ENCODE peak calls at places on chromosomes 7 and 10, in four cellular contexts. Y is K562, B is GM12878, W is HepG2. V is an unnamed sample.

GRCh38 chr10:121722665-121723064 is 124.4 kb upstream of the FGFR2 start:
- DNase-seq in Y (no peak), B (no peak), W (no peak), V (no peak)

GRCh38 chr10:5500910-5501309 is 1.5 kb upstream of the CALML5 start:
- DNase-seq in Y (no peak), B (no peak), W (no peak), V (no peak)

GRCh38 chr7:75650671-75651070 is 88.1 kb downstream of the HIP1 start:
- DNase-seq in Y (no peak), B (no peak), W (no peak), V (no peak)

GRCh38 chr7:84502222-84502621 is 307.6 kb upstream of the SEMA3A start:
- DNase-seq in Y (no peak), B (no peak), W (no peak), V (no peak)

GRCh38 chr7:149569025-149569725 is 71.6 kb upstream of the ZNF746 start:
- DNase-seq in Y (no peak), B (no peak), W (no peak), V (no peak)

GRCh38 chr10:60992661-60993060 is 48.7 kb upstream of the RHOBTB1 start:
- DNase-seq in Y (no peak), B (no peak), W (no peak), V (no peak)

GRCh38 chr7:85829817-85830432 is 643.1 kb upstream of the SEMA3D start:
- DNase-seq in Y (no peak), B (no peak), W (no peak), V (no peak)

GRCh38 chr7:66921918-66922486 is 977 bp downstream of the TMEM248 start:
- DNase-seq in Y (peak), B (peak), W (peak), V (no peak)

GRCh38 chr7:29237483-29237882 is 42.9 kb downstream of the CHN2 start:
- DNase-seq in Y (no peak), B (no peak), W (peak), V (no peak)

GRCh38 chr7:66281678-66282593 is 76.8 kb downstream of the TPST1 start:
- DNase-seq in Y (peak), B (no peak), W (peak), V (no peak)

GRCh38 chr10:1559731-1560130 is 177.6 kb downstream of the ADARB2 start:
- DNase-seq in Y (no peak), B (no peak), W (no peak), V (no peak)

GRCh38 chr7:148264933-148265557 is 325.5 kb upstream of the C7orf33 start:
- DNase-seq in Y (peak), B (no peak), W (peak), V (peak)

GRCh38 chr7:2399848-2400587 is 3.4 kb upstream of the CHST12 start:
- DNase-seq in Y (peak), B (no peak), W (peak), V (no peak)

GRCh38 chr10:43395571-43396060 is 13.4 kb downstream of the HNRNPF start:
- DNase-seq in Y (peak), B (no peak), W (no peak), V (no peak)

GRCh38 chr10:130809761-130810515 is 501.6 kb downstream of the TCERG1L start:
- DNase-seq in Y (no peak), B (no peak), W (no peak), V (no peak)

GRCh38 chr10:79928028-79928583 is 20.8 kb downstream of the SFTPD start:
- DNase-seq in Y (peak), B (no peak), W (no peak), V (no peak)

GRCh38 chr10:79926037-79926436 is 22.9 kb downstream of the SFTPD start:
- DNase-seq in Y (no peak), B (no peak), W (no peak), V (no peak)

GRCh38 chr10:79925614-79926013 is 23.3 kb downstream of the SFTPD start:
- DNase-seq in Y (no peak), B (no peak), W (no peak), V (no peak)

GRCh38 chr10:79929409-79929904 is 19.4 kb downstream of the SFTPD start:
- DNase-seq in Y (peak), B (no peak), W (peak), V (peak)

GRCh38 chr10:79927111-79927828 is 21.6 kb downstream of the SFTPD start:
- DNase-seq in Y (no peak), B (no peak), W (peak), V (no peak)
- TF ChIP-seq NR2C2 in Y (no peak), B (no peak), W (peak), V (no peak)

GRCh38 chr10:12130237-12130872 is 878 bp downstream of the SEC61A2 start:
- DNase-seq in Y (peak), B (peak), W (peak), V (peak)
- TF ChIP-seq NR2C2 in Y (no peak), B (no peak), W (no peak), V (no peak)

GRCh38 chr7:139768249-139768824 is 9.5 kb downstream of the HIPK2 start:
- DNase-seq in Y (no peak), B (no peak), W (no peak), V (no peak)

GRCh38 chr7:139772115-139772514 is 5.7 kb downstream of the HIPK2 start:
- DNase-seq in Y (no peak), B (no peak), W (peak), V (no peak)

GRCh38 chr7:139767561-139767982 is 10.2 kb downstream of the HIPK2 start:
- DNase-seq in Y (no peak), B (peak), W (no peak), V (no peak)

GRCh38 chr7:139771001-139771956 is 6.5 kb downstream of the HIPK2 start:
- DNase-seq in Y (no peak), B (no peak), W (no peak), V (no peak)

DNA sequence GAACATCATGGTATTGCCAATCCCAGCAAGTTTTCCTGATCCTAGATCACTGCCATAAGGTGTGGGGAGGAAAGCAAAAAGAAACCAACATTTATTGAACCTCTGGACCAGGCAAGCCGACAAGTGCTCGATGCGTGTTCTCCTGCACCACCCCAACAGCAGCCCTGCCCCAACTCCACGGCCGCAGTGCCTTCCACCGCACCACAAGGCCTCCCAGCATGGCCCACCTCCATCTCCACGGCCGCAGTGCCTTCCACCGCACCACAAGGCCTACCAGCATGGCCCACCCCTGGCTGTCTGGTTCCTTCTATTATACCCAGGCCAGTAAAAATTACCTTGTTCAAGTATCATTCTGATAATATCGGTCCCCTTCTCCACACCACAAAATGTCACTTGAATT is 8.7 kb downstream of the HIPK2 start:
- DNase-seq in Y (no peak), B (no peak), W (no peak), V (no peak)
- TF ChIP-seq NR2C2 in Y (no peak), B (no peak), W (no peak), V (no peak)

DNA sequence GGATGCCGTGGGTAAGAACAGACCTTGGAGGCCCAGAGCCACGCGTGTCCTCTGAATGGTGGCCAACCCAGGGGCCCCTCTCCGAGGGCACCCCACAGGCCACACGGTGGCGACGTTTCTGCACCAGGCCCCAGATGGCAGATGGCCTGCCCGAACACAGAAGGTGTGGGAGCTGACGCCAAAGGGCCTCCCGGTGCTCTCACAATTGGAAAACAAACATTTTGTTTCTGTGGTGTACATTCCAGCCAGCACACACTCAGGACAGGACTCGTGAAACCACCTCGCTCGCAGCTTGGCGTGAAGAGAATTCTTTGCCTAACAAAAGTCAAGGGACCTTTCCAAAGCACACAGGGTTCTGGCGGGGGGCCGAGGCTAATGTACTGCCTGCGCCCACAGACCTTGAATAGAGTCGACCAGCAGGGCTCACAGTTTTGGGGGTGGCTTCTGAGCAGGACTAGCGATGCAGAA is 112.1 kb downstream of the FAM53B start:
- DNase-seq in Y (no peak), B (no peak), W (peak), V (peak)
- TF ChIP-seq NR2C2 in Y (no peak), B (no peak), W (no peak), V (no peak)

GRCh38 chr10:93420091-93420490 is 62.0 kb downstream of the MYOF start:
- DNase-seq in Y (no peak), B (no peak), W (no peak), V (no peak)
- TF ChIP-seq NR2C2 in Y (no peak), B (no peak), W (no peak), V (no peak)

GRCh38 chr10:112755446-112756117 is 194.5 kb upstream of the TCF7L2 start:
- DNase-seq in Y (peak), B (no peak), W (peak), V (no peak)

GRCh38 chr10:112758961-112759360 is 191.1 kb upstream of the TCF7L2 start:
- DNase-seq in Y (no peak), B (no peak), W (no peak), V (no peak)

GRCh38 chr10:112754001-112754411 is 196.0 kb upstream of the TCF7L2 start:
- DNase-seq in Y (no peak), B (no peak), W (no peak), V (no peak)

GRCh38 chr10:112759519-112759918 is 190.5 kb upstream of the TCF7L2 start:
- DNase-seq in Y (no peak), B (no peak), W (no peak), V (no peak)

GRCh38 chr10:112756118-112756512 is 193.9 kb upstream of the TCF7L2 start:
- DNase-seq in Y (no peak), B (no peak), W (no peak), V (no peak)
- TF ChIP-seq NR2C2 in Y (no peak), B (no peak), W (no peak), V (no peak)

GRCh38 chr10:27153855-27154198 is 357 bp downstream of the YME1L1 start:
- DNase-seq in Y (peak), B (no peak), W (peak), V (no peak)
- TF ChIP-seq NR2C2 in Y (no peak), B (no peak), W (no peak), V (no peak)

GRCh38 chr10:48731654-48732053 is 47.0 kb downstream of the WDFY4 start:
- DNase-seq in Y (no peak), B (no peak), W (no peak), V (no peak)
- TF ChIP-seq NR2C2 in Y (no peak), B (no peak), W (no peak), V (no peak)

GRCh38 chr7:158018971-158019645 is 568.5 kb downstream of the PTPRN2 start:
- DNase-seq in Y (no peak), B (no peak), W (no peak), V (no peak)

GRCh38 chr7:158019726-158020705 is 567.6 kb downstream of the PTPRN2 start:
- DNase-seq in Y (no peak), B (no peak), W (no peak), V (no peak)

GRCh38 chr7:158021836-158022235 is 565.8 kb downstream of the PTPRN2 start:
- DNase-seq in Y (no peak), B (no peak), W (no peak), V (no peak)

GRCh38 chr7:158022601-158023000 is 565.0 kb downstream of the PTPRN2 start:
- DNase-seq in Y (no peak), B (no peak), W (no peak), V (no peak)

GRCh38 chr7:158020706-158021095 is 566.9 kb downstream of the PTPRN2 start:
- DNase-seq in Y (no peak), B (no peak), W (no peak), V (no peak)
- TF ChIP-seq NR2C2 in Y (no peak), B (no peak), W (no peak), V (no peak)

GRCh38 chr10:3265081-3265480 is 92.5 kb upstream of the PITRM1 start:
- DNase-seq in Y (no peak), B (no peak), W (no peak), V (no peak)
- TF ChIP-seq NR2C2 in Y (no peak), B (no peak), W (no peak), V (no peak)